ENCODE peak calls at places on chromosomes 1 and 21, in eight cellular contexts. C is dorsolateral prefrontal cortex, P is kidney, O is lung, X is GM06990, R is heart left ventricle, J is mucosa of descending colon, G is upper lobe of right lung. Q is an unnamed sample.

GRCh38 chr1:58524353-58524945 is 22.1 kb downstream of the OMA1 start:
- DNase-seq in C (no peak), P (no peak), O (no peak), X (no peak), R (no peak), J (no peak), G (no peak), Q (peak)

GRCh38 chr1:202254454-202255252 is 61.1 kb downstream of the LGR6 start:
- DNase-seq in C (no peak), P (no peak), O (no peak), X (no peak), R (no peak), J (no peak), G (peak), Q (no peak)

GRCh38 chr1:54403808-54404261 is 2.4 kb downstream of the SSBP3 start:
- DNase-seq in C (no peak), P (no peak), O (no peak), X (no peak), R (no peak), J (no peak), G (no peak), Q (peak)

GRCh38 chr1:154148787-154149186 is 6.1 kb downstream of the NUP210L start:
- DNase-seq in C (no peak), P (no peak), O (no peak), X (peak), R (no peak), J (no peak), G (no peak), Q (no peak)

GRCh38 chr1:231057410-231057809 is 17.4 kb upstream of the FAM89A start:
- DNase-seq in C (no peak), P (no peak), O (no peak), X (no peak), R (no peak), J (no peak), G (no peak), Q (no peak)

GRCh38 chr1:109777436-109777835 is 13.7 kb upstream of the EPS8L3 start:
- DNase-seq in C (no peak), P (peak), O (no peak), X (no peak), R (peak), J (no peak), G (peak), Q (no peak)

GRCh38 chr1:98110674-98111073 is 189.8 kb upstream of the DPYD start:
- DNase-seq in C (no peak), P (no peak), O (no peak), X (no peak), R (no peak), J (no peak), G (no peak), Q (no peak)

GRCh38 chr1:181100924-181101323 is 12.4 kb downstream of the IER5 start:
- DNase-seq in C (no peak), P (no peak), O (no peak), X (no peak), R (no peak), J (no peak), G (no peak), Q (no peak)

GRCh38 chr1:22627331-22627730 is 9.1 kb upstream of the C1QA start:
- DNase-seq in C (no peak), P (no peak), O (no peak), X (no peak), R (no peak), J (no peak), G (no peak), Q (no peak)

GRCh38 chr21:35923971-35924370 is 136.4 kb downstream of the SETD4 start:
- DNase-seq in C (no peak), P (no peak), O (no peak), X (no peak), R (no peak), J (no peak), G (no peak), Q (no peak)

GRCh38 chr1:216183427-216183826 is 239.8 kb downstream of the USH2A start:
- DNase-seq in C (no peak), P (no peak), O (no peak), X (no peak), R (no peak), J (no peak), G (no peak), Q (no peak)

GRCh38 chr1:9840176-9840575 is 16.4 kb upstream of the CLSTN1 start:
- DNase-seq in C (no peak), P (no peak), O (no peak), X (no peak), R (no peak), J (no peak), G (peak), Q (no peak)

GRCh38 chr1:155086182-155086741 is 7.6 kb downstream of the EFNA3 start:
- DNase-seq in C (peak), P (no peak), O (peak), X (peak), R (peak), J (peak), G (peak), Q (peak)

GRCh38 chr1:39575191-39576015 is 1.2 kb downstream of the PABPC4 start:
- DNase-seq in C (peak), P (peak), O (peak), X (no peak), R (peak), J (peak), G (peak), Q (peak)

GRCh38 chr1:205619376-205619775 is 12.4 kb downstream of the ELK4 start:
- DNase-seq in C (no peak), P (no peak), O (no peak), X (no peak), R (no peak), J (no peak), G (no peak), Q (no peak)

GRCh38 chr1:150069923-150070322 is 2.3 kb downstream of the VPS45 start:
- DNase-seq in C (no peak), P (no peak), O (no peak), X (no peak), R (no peak), J (no peak), G (no peak), Q (no peak)

GRCh38 chr1:17588048-17588781 is 48.7 kb downstream of the ARHGEF10L start:
- DNase-seq in C (no peak), P (peak), O (no peak), X (no peak), R (peak), J (peak), G (peak), Q (peak)

GRCh38 chr21:34822957-34823356 is 154.2 kb downstream of the CLIC6 start:
- DNase-seq in C (no peak), P (no peak), O (no peak), X (no peak), R (no peak), J (no peak), G (no peak), Q (peak)

GRCh38 chr1:220189750-220190347 is 82.4 kb downstream of the RAB3GAP2 start:
- DNase-seq in C (no peak), P (no peak), O (no peak), X (no peak), R (no peak), J (no peak), G (no peak), Q (peak)

GRCh38 chr1:158019177-158019868 is 25.9 kb downstream of the KIRREL1 start:
- DNase-seq in C (no peak), P (no peak), O (peak), X (no peak), R (peak), J (no peak), G (no peak), Q (peak)

GRCh38 chr1:107707111-107707510 is 257.9 kb downstream of the VAV3 start:
- DNase-seq in C (no peak), P (no peak), O (no peak), X (no peak), R (no peak), J (no peak), G (no peak), Q (no peak)

GRCh38 chr1:161177112-161177935 is at the start of gene B4GALT3:
- DNase-seq in C (peak), P (peak), O (peak), X (peak), R (peak), J (peak), G (peak), Q (peak)

GRCh38 chr1:13699510-13699909 is 478 bp upstream of the PRDM2 start:
- DNase-seq in C (no peak), P (peak), O (no peak), X (peak), R (no peak), J (no peak), G (no peak), Q (no peak)

GRCh38 chr1:150410582-150411101 is 46.7 kb downstream of the RPRD2 start:
- DNase-seq in C (peak), P (no peak), O (no peak), X (no peak), R (no peak), J (no peak), G (no peak), Q (peak)

GRCh38 chr1:91123319-91123718 is 101.5 kb upstream of the ZNF644 start:
- DNase-seq in C (no peak), P (no peak), O (no peak), X (no peak), R (no peak), J (no peak), G (no peak), Q (no peak)

GRCh38 chr1:205258313-205259176 is 30.8 kb downstream of the TMCC2 start:
- DNase-seq in C (peak), P (no peak), O (no peak), X (no peak), R (no peak), J (no peak), G (no peak), Q (peak)

GRCh38 chr1:44237721-44238457 is 24.6 kb downstream of the DMAP1 start:
- DNase-seq in C (no peak), P (peak), O (no peak), X (peak), R (no peak), J (peak), G (peak), Q (peak)

GRCh38 chr1:33916786-33917185 is 52.9 kb downstream of the HMGB4 start:
- DNase-seq in C (no peak), P (no peak), O (no peak), X (no peak), R (no peak), J (no peak), G (no peak), Q (no peak)

GRCh38 chr1:193103759-193104495 is 1.3 kb downstream of the GLRX2 start:
- DNase-seq in C (no peak), P (no peak), O (no peak), X (no peak), R (no peak), J (no peak), G (no peak), Q (peak)

GRCh38 chr1:91281782-91282181 is 122.9 kb downstream of the HFM1 start:
- DNase-seq in C (no peak), P (no peak), O (no peak), X (no peak), R (no peak), J (no peak), G (no peak), Q (no peak)

GRCh38 chr1:50873458-50874187 is 86.4 kb downstream of the FAF1 start:
- DNase-seq in C (peak), P (no peak), O (peak), X (peak), R (peak), J (peak), G (no peak), Q (peak)
- TF ChIP-seq CTCF in C (peak), P (peak), O (peak), X (peak), R (peak), J (peak), G (peak), Q (peak)

GRCh38 chr21:41211041-41211426 is 43.1 kb downstream of the BACE2 start:
- DNase-seq in C (no peak), P (no peak), O (no peak), X (no peak), R (no peak), J (no peak), G (no peak), Q (no peak)

GRCh38 chr21:41210405-41211040 is 42.6 kb downstream of the BACE2 start:
- DNase-seq in C (no peak), P (no peak), O (no peak), X (no peak), R (no peak), J (no peak), G (no peak), Q (no peak)

GRCh38 chr21:41208946-41209345 is 41.0 kb downstream of the BACE2 start:
- DNase-seq in C (no peak), P (no peak), O (no peak), X (no peak), R (no peak), J (no peak), G (no peak), Q (no peak)

GRCh38 chr21:41204736-41205135 is 36.8 kb downstream of the BACE2 start:
- DNase-seq in C (no peak), P (no peak), O (no peak), X (no peak), R (no peak), J (no peak), G (no peak), Q (no peak)

GRCh38 chr21:41207401-41208388 is 39.7 kb downstream of the BACE2 start:
- DNase-seq in C (peak), P (peak), O (peak), X (no peak), R (peak), J (peak), G (no peak), Q (peak)
- H3K4me3 ChIP-seq in C (peak), P (no peak), O (no peak), X (no peak), R (peak), J (no peak), G (no peak), Q (no peak)

GRCh38 chr1:165143437-165144065 is 213.0 kb downstream of the LMX1A start:
- DNase-seq in C (no peak), P (no peak), O (no peak), X (no peak), R (no peak), J (peak), G (no peak), Q (no peak)
- TF ChIP-seq CTCF in C (peak), P (no peak), O (no peak), X (peak), R (peak), J (peak), G (peak), Q (peak)

GRCh38 chr1:226748306-226748705 is 9.2 kb upstream of the ITPKB start:
- DNase-seq in C (no peak), P (no peak), O (no peak), X (no peak), R (no peak), J (no peak), G (no peak), Q (no peak)
- H3K4me3 ChIP-seq in C (no peak), P (no peak), O (no peak), X (no peak), R (no peak), J (no peak), G (no peak), Q (no peak)

Q was measured in fibroblast of villous mesenchyme.